ENCODE peak calls at places on chromosomes 2 and 18, in seven cellular contexts. W, T, C, K, S, L and Y are unnamed samples.

GRCh38 chr2:105390454-105390853 is 8.4 kb downstream of the FHL2 start:
- DNase-seq in W (no peak), T (no peak), C (no peak), K (no peak), S (no peak), L (no peak), Y (no peak)

GRCh38 chr2:38214209-38214717 is 138.3 kb upstream of the CYP1B1 start:
- DNase-seq in W (no peak), T (no peak), C (peak; percentile 31), K (no peak), S (no peak), L (no peak), Y (no peak)

GRCh38 chr2:18825856-18826255 is 236.5 kb upstream of the NT5C1B start:
- DNase-seq in W (no peak), T (no peak), C (no peak), K (no peak), S (no peak), L (no peak), Y (no peak)

GRCh38 chr2:134029478-134029877 is 224.4 kb upstream of the MGAT5 start:
- DNase-seq in W (no peak), T (no peak), C (no peak), K (peak; percentile 67), S (no peak), L (no peak), Y (no peak)

GRCh38 chr2:74178211-74179062 is at the start of gene MOB1A:
- DNase-seq in W (peak; percentile 98), T (peak; percentile 98), C (peak; percentile 99), K (peak; percentile 99), S (peak; percentile 96), L (peak; percentile 97), Y (peak; percentile 98)

GRCh38 chr18:66682855-66683322 is 79.0 kb upstream of the CDH19 start:
- DNase-seq in W (no peak), T (no peak), C (no peak), K (peak; percentile 41), S (no peak), L (no peak), Y (no peak)

GRCh38 chr2:6917071-6917760 is at the start of gene RNF144A:
- DNase-seq in W (peak; percentile 64), T (peak; percentile 77), C (peak; percentile 88), K (peak; percentile 91), S (peak; percentile 72), L (peak; percentile 29), Y (peak; percentile 35)

GRCh38 chr2:119250891-119251290 is 27.3 kb downstream of the STEAP3 start:
- DNase-seq in W (no peak), T (no peak), C (peak; percentile 8), K (no peak), S (no peak), L (no peak), Y (no peak)

GRCh38 chr2:19697131-19697530 is 204.7 kb downstream of the TTC32 start:
- DNase-seq in W (no peak), T (no peak), C (no peak), K (no peak), S (no peak), L (no peak), Y (no peak)

GRCh38 chr2:138767101-138767500 is 13.1 kb downstream of the NXPH2 start:
- DNase-seq in W (no peak), T (no peak), C (no peak), K (no peak), S (no peak), L (no peak), Y (no peak)

GRCh38 chr2:81853331-81853730 is 1548.8 kb upstream of the LRRTM1 start:
- DNase-seq in W (no peak), T (no peak), C (no peak), K (no peak), S (no peak), L (no peak), Y (no peak)

GRCh38 chr2:144358979-144359541 is 160.9 kb downstream of the ZEB2 start:
- DNase-seq in W (no peak), T (no peak), C (no peak), K (no peak), S (no peak), L (no peak), Y (no peak)

GRCh38 chr18:2847341-2848144 is 737 bp downstream of the EMILIN2 start:
- DNase-seq in W (no peak), T (peak; percentile 66), C (peak; percentile 61), K (no peak), S (no peak), L (no peak), Y (no peak)

GRCh38 chr2:120064664-120065063 is 51.8 kb downstream of the EPB41L5 start:
- DNase-seq in W (no peak), T (no peak), C (no peak), K (no peak), S (no peak), L (no peak), Y (no peak)

GRCh38 chr18:56083889-56084288 is 495.9 kb upstream of the TCF4 start:
- DNase-seq in W (no peak), T (no peak), C (no peak), K (no peak), S (no peak), L (no peak), Y (no peak)

GRCh38 chr2:37793004-37793403 is 121.6 kb upstream of the CDC42EP3 start:
- DNase-seq in W (no peak), T (no peak), C (no peak), K (no peak), S (no peak), L (no peak), Y (no peak)

GRCh38 chr2:40213071-40213470 is 238.8 kb downstream of the SLC8A1 start:
- DNase-seq in W (no peak), T (no peak), C (no peak), K (no peak), S (no peak), L (no peak), Y (no peak)

GRCh38 chr2:45816273-45816672 is 164.8 kb downstream of the PRKCE start:
- DNase-seq in W (no peak), T (no peak), C (no peak), K (no peak), S (no peak), L (no peak), Y (no peak)

GRCh38 chr2:144501118-144501517 is 18.8 kb downstream of the ZEB2 start:
- DNase-seq in W (no peak), T (no peak), C (no peak), K (no peak), S (no peak), L (no peak), Y (no peak)

GRCh38 chr18:31970617-31971016 is 27.7 kb upstream of the TRAPPC8 start:
- DNase-seq in W (no peak), T (no peak), C (no peak), K (no peak), S (no peak), L (no peak), Y (no peak)

GRCh38 chr2:60925994-60926750 is 44.8 kb downstream of the REL start:
- DNase-seq in W (no peak), T (no peak), C (no peak), K (no peak), S (no peak), L (no peak), Y (no peak)

GRCh38 chr2:113116100-113116958 is 11.1 kb upstream of the IL1RN start:
- DNase-seq in W (no peak), T (no peak), C (peak; percentile 40), K (no peak), S (no peak), L (no peak), Y (no peak)

GRCh38 chr2:142952793-142953192 is 75.3 kb downstream of the KYNU start:
- DNase-seq in W (no peak), T (no peak), C (no peak), K (no peak), S (no peak), L (no peak), Y (no peak)

GRCh38 chr18:58242435-58242834 is 198.4 kb downstream of the NEDD4L start:
- DNase-seq in W (no peak), T (no peak), C (no peak), K (no peak), S (no peak), L (no peak), Y (no peak)

GRCh38 chr2:38262514-38262871 is 114.6 kb downstream of the ATL2 start:
- DNase-seq in W (no peak), T (no peak), C (no peak), K (no peak), S (no peak), L (no peak), Y (no peak)

GRCh38 chr18:79912409-79912991 is 39.0 kb downstream of the SLC66A2 start:
- DNase-seq in W (no peak), T (no peak), C (peak; percentile 44), K (peak; percentile 41), S (no peak), L (no peak), Y (no peak)

GRCh38 chr2:107633580-107634147 is 193.0 kb upstream of the RGPD4 start:
- DNase-seq in W (peak; percentile 69), T (no peak), C (no peak), K (no peak), S (no peak), L (no peak), Y (no peak)

GRCh38 chr18:47413327-47413726 is 161.9 kb upstream of the SKOR2 start:
- DNase-seq in W (no peak), T (no peak), C (no peak), K (no peak), S (no peak), L (no peak), Y (no peak)

GRCh38 chr2:226887940-226888339 is 52.1 kb downstream of the RHBDD1 start:
- DNase-seq in W (peak; percentile 55), T (no peak), C (no peak), K (no peak), S (no peak), L (no peak), Y (no peak)